ENCODE peak calls at places on chromosomes 16 and 17, in ten cellular contexts. One of them, this sample, is unnamed.

GRCh38 chr17:7419833-7420610 is at the start of gene SPEM1:
- DNase-seq in upper lobe of right lung: no peak
- DNase-seq in caudate nucleus: no peak
- DNase-seq in mucosa of descending colon: no peak
- DNase-seq in stimulated activated CD4-positive, alpha-beta T cell treated with anti-CD3 and anti-CD28 coated beads, Interleukin-15, amount 100 ng/mL, for 24 hours: no peak
- DNase-seq in CD8-positive, alpha-beta memory T cell: no peak
- DNase-seq in effector memory CD8-positive, alpha-beta T cell: no peak
- DNase-seq in MV-4-11: no peak
- DNase-seq in NCI-H1048: no peak
- DNase-seq in CD8-positive, alpha-beta T cell: no peak
- DNase-seq in this sample: no peak

GRCh38 chr17:32264140-32264799 is 1.4 kb upstream of the RHBDL3 start:
- DNase-seq in stimulated activated CD4-positive, alpha-beta T cell treated with anti-CD3 and anti-CD28 coated beads, Interleukin-15, amount 100 ng/mL, for 24 hours: no peak
- DNase-seq in mucosa of descending colon: no peak
- DNase-seq in MV-4-11: no peak
- DNase-seq in caudate nucleus: no peak
- DNase-seq in upper lobe of right lung: no peak
- DNase-seq in CD8-positive, alpha-beta T cell: no peak
- DNase-seq in NCI-H1048: no peak
- DNase-seq in effector memory CD8-positive, alpha-beta T cell: no peak
- DNase-seq in CD8-positive, alpha-beta memory T cell: no peak
- DNase-seq in this sample: no peak

GRCh38 chr16:17287401-17287800 is 183.4 kb downstream of the XYLT1 start:
- DNase-seq in NCI-H1048: no peak
- DNase-seq in CD8-positive, alpha-beta T cell: no peak
- DNase-seq in upper lobe of right lung: no peak
- DNase-seq in stimulated activated CD4-positive, alpha-beta T cell treated with anti-CD3 and anti-CD28 coated beads, Interleukin-15, amount 100 ng/mL, for 24 hours: no peak
- DNase-seq in MV-4-11: no peak
- DNase-seq in CD8-positive, alpha-beta memory T cell: no peak
- DNase-seq in caudate nucleus: no peak
- DNase-seq in effector memory CD8-positive, alpha-beta T cell: no peak
- DNase-seq in mucosa of descending colon: no peak
- DNase-seq in this sample: no peak

GRCh38 chr17:10792156-10792555 is 11.7 kb downstream of the TMEM238L start:
- DNase-seq in stimulated activated CD4-positive, alpha-beta T cell treated with anti-CD3 and anti-CD28 coated beads, Interleukin-15, amount 100 ng/mL, for 24 hours: peak
- DNase-seq in caudate nucleus: no peak
- DNase-seq in upper lobe of right lung: no peak
- DNase-seq in CD8-positive, alpha-beta memory T cell: no peak
- DNase-seq in MV-4-11: peak
- DNase-seq in NCI-H1048: no peak
- DNase-seq in mucosa of descending colon: no peak
- DNase-seq in effector memory CD8-positive, alpha-beta T cell: no peak
- DNase-seq in CD8-positive, alpha-beta T cell: no peak
- DNase-seq in this sample: no peak

GRCh38 chr16:9843424-9844013 is 338.7 kb downstream of the GRIN2A start:
- DNase-seq in MV-4-11: no peak
- DNase-seq in CD8-positive, alpha-beta T cell: no peak
- DNase-seq in caudate nucleus: no peak
- DNase-seq in stimulated activated CD4-positive, alpha-beta T cell treated with anti-CD3 and anti-CD28 coated beads, Interleukin-15, amount 100 ng/mL, for 24 hours: no peak
- DNase-seq in CD8-positive, alpha-beta memory T cell: no peak
- DNase-seq in effector memory CD8-positive, alpha-beta T cell: no peak
- DNase-seq in NCI-H1048: no peak
- DNase-seq in mucosa of descending colon: no peak
- DNase-seq in upper lobe of right lung: no peak
- DNase-seq in this sample: no peak

GRCh38 chr16:53097190-53097589 is 42.4 kb downstream of the CHD9 start:
- DNase-seq in mucosa of descending colon: no peak
- DNase-seq in effector memory CD8-positive, alpha-beta T cell: no peak
- DNase-seq in CD8-positive, alpha-beta memory T cell: no peak
- DNase-seq in caudate nucleus: no peak
- DNase-seq in stimulated activated CD4-positive, alpha-beta T cell treated with anti-CD3 and anti-CD28 coated beads, Interleukin-15, amount 100 ng/mL, for 24 hours: no peak
- DNase-seq in MV-4-11: no peak
- DNase-seq in NCI-H1048: no peak
- DNase-seq in CD8-positive, alpha-beta T cell: no peak
- DNase-seq in upper lobe of right lung: no peak
- DNase-seq in this sample: no peak

GRCh38 chr16:89143911-89144675 is 27.5 kb upstream of the CDH15 start:
- DNase-seq in stimulated activated CD4-positive, alpha-beta T cell treated with anti-CD3 and anti-CD28 coated beads, Interleukin-15, amount 100 ng/mL, for 24 hours: no peak
- DNase-seq in upper lobe of right lung: peak
- DNase-seq in CD8-positive, alpha-beta T cell: no peak
- DNase-seq in effector memory CD8-positive, alpha-beta T cell: no peak
- DNase-seq in CD8-positive, alpha-beta memory T cell: no peak
- DNase-seq in caudate nucleus: no peak
- DNase-seq in mucosa of descending colon: no peak
- DNase-seq in NCI-H1048: no peak
- DNase-seq in MV-4-11: no peak
- DNase-seq in this sample: no peak

GRCh38 chr16:10280262-10281170 is 98.3 kb upstream of the GRIN2A start:
- DNase-seq in stimulated activated CD4-positive, alpha-beta T cell treated with anti-CD3 and anti-CD28 coated beads, Interleukin-15, amount 100 ng/mL, for 24 hours: no peak
- DNase-seq in upper lobe of right lung: no peak
- DNase-seq in MV-4-11: no peak
- DNase-seq in mucosa of descending colon: no peak
- DNase-seq in NCI-H1048: no peak
- DNase-seq in CD8-positive, alpha-beta T cell: no peak
- DNase-seq in effector memory CD8-positive, alpha-beta T cell: no peak
- DNase-seq in caudate nucleus: no peak
- DNase-seq in CD8-positive, alpha-beta memory T cell: no peak
- DNase-seq in this sample: no peak

GRCh38 chr17:245611-246010 is 64.2 kb upstream of the DOC2B start:
- DNase-seq in caudate nucleus: no peak
- DNase-seq in NCI-H1048: no peak
- DNase-seq in CD8-positive, alpha-beta memory T cell: no peak
- DNase-seq in mucosa of descending colon: no peak
- DNase-seq in upper lobe of right lung: peak
- DNase-seq in CD8-positive, alpha-beta T cell: no peak
- DNase-seq in stimulated activated CD4-positive, alpha-beta T cell treated with anti-CD3 and anti-CD28 coated beads, Interleukin-15, amount 100 ng/mL, for 24 hours: no peak
- DNase-seq in MV-4-11: no peak
- DNase-seq in effector memory CD8-positive, alpha-beta T cell: no peak
- DNase-seq in this sample: no peak

GRCh38 chr17:57480438-57481196 is 224.3 kb downstream of the MSI2 start:
- DNase-seq in CD8-positive, alpha-beta memory T cell: no peak
- DNase-seq in stimulated activated CD4-positive, alpha-beta T cell treated with anti-CD3 and anti-CD28 coated beads, Interleukin-15, amount 100 ng/mL, for 24 hours: no peak
- DNase-seq in NCI-H1048: no peak
- DNase-seq in upper lobe of right lung: no peak
- DNase-seq in MV-4-11: no peak
- DNase-seq in caudate nucleus: no peak
- DNase-seq in CD8-positive, alpha-beta T cell: no peak
- DNase-seq in mucosa of descending colon: no peak
- DNase-seq in effector memory CD8-positive, alpha-beta T cell: no peak
- DNase-seq in this sample: no peak

GRCh38 chr16:65318138-65318537 is 196.3 kb upstream of the CDH11 start:
- DNase-seq in mucosa of descending colon: no peak
- DNase-seq in CD8-positive, alpha-beta memory T cell: no peak
- DNase-seq in upper lobe of right lung: no peak
- DNase-seq in MV-4-11: no peak
- DNase-seq in caudate nucleus: no peak
- DNase-seq in NCI-H1048: no peak
- DNase-seq in CD8-positive, alpha-beta T cell: no peak
- DNase-seq in effector memory CD8-positive, alpha-beta T cell: no peak
- DNase-seq in stimulated activated CD4-positive, alpha-beta T cell treated with anti-CD3 and anti-CD28 coated beads, Interleukin-15, amount 100 ng/mL, for 24 hours: no peak
- DNase-seq in this sample: no peak

GRCh38 chr17:3003401-3004149 is 59.8 kb downstream of the OR1D5 start:
- DNase-seq in stimulated activated CD4-positive, alpha-beta T cell treated with anti-CD3 and anti-CD28 coated beads, Interleukin-15, amount 100 ng/mL, for 24 hours: no peak
- DNase-seq in MV-4-11: peak
- DNase-seq in CD8-positive, alpha-beta T cell: no peak
- DNase-seq in NCI-H1048: no peak
- DNase-seq in effector memory CD8-positive, alpha-beta T cell: no peak
- DNase-seq in mucosa of descending colon: peak
- DNase-seq in caudate nucleus: no peak
- DNase-seq in upper lobe of right lung: peak
- DNase-seq in CD8-positive, alpha-beta memory T cell: no peak
- DNase-seq in this sample: no peak

GRCh38 chr17:65389956-65390355 is 171.5 kb downstream of the AXIN2 start:
- DNase-seq in stimulated activated CD4-positive, alpha-beta T cell treated with anti-CD3 and anti-CD28 coated beads, Interleukin-15, amount 100 ng/mL, for 24 hours: no peak
- DNase-seq in NCI-H1048: no peak
- DNase-seq in mucosa of descending colon: no peak
- DNase-seq in upper lobe of right lung: no peak
- DNase-seq in caudate nucleus: no peak
- DNase-seq in CD8-positive, alpha-beta memory T cell: no peak
- DNase-seq in CD8-positive, alpha-beta T cell: no peak
- DNase-seq in MV-4-11: no peak
- DNase-seq in effector memory CD8-positive, alpha-beta T cell: no peak
- DNase-seq in this sample: no peak

GRCh38 chr17:82477934-82478333 is 19.4 kb downstream of the NARF start:
- DNase-seq in CD8-positive, alpha-beta memory T cell: no peak
- DNase-seq in stimulated activated CD4-positive, alpha-beta T cell treated with anti-CD3 and anti-CD28 coated beads, Interleukin-15, amount 100 ng/mL, for 24 hours: no peak
- DNase-seq in CD8-positive, alpha-beta T cell: no peak
- DNase-seq in NCI-H1048: no peak
- DNase-seq in caudate nucleus: no peak
- DNase-seq in effector memory CD8-positive, alpha-beta T cell: no peak
- DNase-seq in mucosa of descending colon: no peak
- DNase-seq in MV-4-11: peak
- DNase-seq in upper lobe of right lung: no peak
- DNase-seq in this sample: no peak

GRCh38 chr17:35537569-35538209 is at the start of gene SLFN12L:
- DNase-seq in upper lobe of right lung: no peak
- DNase-seq in effector memory CD8-positive, alpha-beta T cell: no peak
- DNase-seq in CD8-positive, alpha-beta memory T cell: no peak
- DNase-seq in stimulated activated CD4-positive, alpha-beta T cell treated with anti-CD3 and anti-CD28 coated beads, Interleukin-15, amount 100 ng/mL, for 24 hours: no peak
- DNase-seq in mucosa of descending colon: no peak
- DNase-seq in MV-4-11: peak
- DNase-seq in NCI-H1048: no peak
- DNase-seq in caudate nucleus: no peak
- DNase-seq in CD8-positive, alpha-beta T cell: no peak
- DNase-seq in this sample: no peak

GRCh38 chr17:62703776-62704380 is 76.4 kb downstream of the MRC2 start:
- DNase-seq in CD8-positive, alpha-beta T cell: peak
- DNase-seq in stimulated activated CD4-positive, alpha-beta T cell treated with anti-CD3 and anti-CD28 coated beads, Interleukin-15, amount 100 ng/mL, for 24 hours: peak
- DNase-seq in upper lobe of right lung: peak
- DNase-seq in caudate nucleus: peak
- DNase-seq in MV-4-11: peak
- DNase-seq in mucosa of descending colon: peak
- DNase-seq in effector memory CD8-positive, alpha-beta T cell: peak
- DNase-seq in CD8-positive, alpha-beta memory T cell: peak
- DNase-seq in NCI-H1048: peak
- DNase-seq in this sample: peak

GRCh38 chr17:43328650-43329049 is 70.1 kb upstream of the ARL4D start:
- DNase-seq in effector memory CD8-positive, alpha-beta T cell: no peak
- DNase-seq in CD8-positive, alpha-beta T cell: no peak
- DNase-seq in MV-4-11: no peak
- DNase-seq in NCI-H1048: no peak
- DNase-seq in mucosa of descending colon: no peak
- DNase-seq in CD8-positive, alpha-beta memory T cell: no peak
- DNase-seq in upper lobe of right lung: no peak
- DNase-seq in caudate nucleus: no peak
- DNase-seq in stimulated activated CD4-positive, alpha-beta T cell treated with anti-CD3 and anti-CD28 coated beads, Interleukin-15, amount 100 ng/mL, for 24 hours: no peak
- DNase-seq in this sample: no peak

GRCh38 chr16:25192096-25192495 is 24.7 kb upstream of the AQP8 start:
- DNase-seq in effector memory CD8-positive, alpha-beta T cell: no peak
- DNase-seq in upper lobe of right lung: no peak
- DNase-seq in MV-4-11: no peak
- DNase-seq in mucosa of descending colon: no peak
- DNase-seq in CD8-positive, alpha-beta memory T cell: no peak
- DNase-seq in caudate nucleus: no peak
- DNase-seq in stimulated activated CD4-positive, alpha-beta T cell treated with anti-CD3 and anti-CD28 coated beads, Interleukin-15, amount 100 ng/mL, for 24 hours: no peak
- DNase-seq in NCI-H1048: no peak
- DNase-seq in CD8-positive, alpha-beta T cell: no peak
- DNase-seq in this sample: no peak

GRCh38 chr16:4947722-4948503 is 10.2 kb upstream of the SEC14L5 start:
- DNase-seq in caudate nucleus: no peak
- DNase-seq in stimulated activated CD4-positive, alpha-beta T cell treated with anti-CD3 and anti-CD28 coated beads, Interleukin-15, amount 100 ng/mL, for 24 hours: no peak
- DNase-seq in effector memory CD8-positive, alpha-beta T cell: no peak
- DNase-seq in mucosa of descending colon: no peak
- DNase-seq in upper lobe of right lung: no peak
- DNase-seq in CD8-positive, alpha-beta T cell: no peak
- DNase-seq in CD8-positive, alpha-beta memory T cell: no peak
- DNase-seq in NCI-H1048: no peak
- DNase-seq in MV-4-11: peak
- DNase-seq in this sample: no peak

GRCh38 chr17:50288306-50288705 is 14.0 kb downstream of the TMEM92 start:
- DNase-seq in stimulated activated CD4-positive, alpha-beta T cell treated with anti-CD3 and anti-CD28 coated beads, Interleukin-15, amount 100 ng/mL, for 24 hours: no peak
- DNase-seq in caudate nucleus: no peak
- DNase-seq in upper lobe of right lung: no peak
- DNase-seq in mucosa of descending colon: no peak
- DNase-seq in CD8-positive, alpha-beta memory T cell: no peak
- DNase-seq in CD8-positive, alpha-beta T cell: no peak
- DNase-seq in NCI-H1048: no peak
- DNase-seq in MV-4-11: no peak
- DNase-seq in effector memory CD8-positive, alpha-beta T cell: no peak
- DNase-seq in this sample: no peak

GRCh38 chr17:5115673-5116651 is at the start of gene USP6:
- DNase-seq in CD8-positive, alpha-beta T cell: no peak
- DNase-seq in stimulated activated CD4-positive, alpha-beta T cell treated with anti-CD3 and anti-CD28 coated beads, Interleukin-15, amount 100 ng/mL, for 24 hours: peak
- DNase-seq in MV-4-11: no peak
- DNase-seq in mucosa of descending colon: no peak
- DNase-seq in caudate nucleus: no peak
- DNase-seq in CD8-positive, alpha-beta memory T cell: no peak
- DNase-seq in NCI-H1048: no peak
- DNase-seq in effector memory CD8-positive, alpha-beta T cell: no peak
- DNase-seq in upper lobe of right lung: peak
- DNase-seq in this sample: peak

GRCh38 chr16:20301840-20302239 is 25.5 kb downstream of the GP2 start:
- DNase-seq in NCI-H1048: no peak
- DNase-seq in CD8-positive, alpha-beta T cell: no peak
- DNase-seq in stimulated activated CD4-positive, alpha-beta T cell treated with anti-CD3 and anti-CD28 coated beads, Interleukin-15, amount 100 ng/mL, for 24 hours: no peak
- DNase-seq in upper lobe of right lung: no peak
- DNase-seq in mucosa of descending colon: no peak
- DNase-seq in caudate nucleus: no peak
- DNase-seq in CD8-positive, alpha-beta memory T cell: no peak
- DNase-seq in MV-4-11: no peak
- DNase-seq in effector memory CD8-positive, alpha-beta T cell: no peak
- DNase-seq in this sample: no peak

GRCh38 chr16:14354561-14355351 is 275.3 kb downstream of the PARN start:
- DNase-seq in CD8-positive, alpha-beta memory T cell: no peak
- DNase-seq in NCI-H1048: no peak
- DNase-seq in effector memory CD8-positive, alpha-beta T cell: peak
- DNase-seq in mucosa of descending colon: peak
- DNase-seq in MV-4-11: peak
- DNase-seq in stimulated activated CD4-positive, alpha-beta T cell treated with anti-CD3 and anti-CD28 coated beads, Interleukin-15, amount 100 ng/mL, for 24 hours: peak
- DNase-seq in upper lobe of right lung: no peak
- DNase-seq in caudate nucleus: no peak
- DNase-seq in CD8-positive, alpha-beta T cell: no peak
- DNase-seq in this sample: peak

GRCh38 chr17:13939222-13939621 is 130.1 kb upstream of the COX10 start:
- DNase-seq in NCI-H1048: no peak
- DNase-seq in stimulated activated CD4-positive, alpha-beta T cell treated with anti-CD3 and anti-CD28 coated beads, Interleukin-15, amount 100 ng/mL, for 24 hours: no peak
- DNase-seq in MV-4-11: no peak
- DNase-seq in CD8-positive, alpha-beta memory T cell: no peak
- DNase-seq in caudate nucleus: no peak
- DNase-seq in mucosa of descending colon: no peak
- DNase-seq in CD8-positive, alpha-beta T cell: no peak
- DNase-seq in upper lobe of right lung: no peak
- DNase-seq in effector memory CD8-positive, alpha-beta T cell: no peak
- DNase-seq in this sample: no peak

GRCh38 chr17:740240-741055 is 8.1 kb downstream of the TLCD3A start:
- DNase-seq in stimulated activated CD4-positive, alpha-beta T cell treated with anti-CD3 and anti-CD28 coated beads, Interleukin-15, amount 100 ng/mL, for 24 hours: peak
- DNase-seq in caudate nucleus: no peak
- DNase-seq in mucosa of descending colon: no peak
- DNase-seq in upper lobe of right lung: no peak
- DNase-seq in effector memory CD8-positive, alpha-beta T cell: no peak
- DNase-seq in MV-4-11: peak
- DNase-seq in CD8-positive, alpha-beta memory T cell: no peak
- DNase-seq in CD8-positive, alpha-beta T cell: no peak
- DNase-seq in NCI-H1048: no peak
- DNase-seq in this sample: no peak

GRCh38 chr16:50153648-50154368 is 702 bp downstream of the TENT4B start:
- DNase-seq in mucosa of descending colon: peak
- DNase-seq in CD8-positive, alpha-beta T cell: no peak
- DNase-seq in upper lobe of right lung: peak
- DNase-seq in effector memory CD8-positive, alpha-beta T cell: no peak
- DNase-seq in stimulated activated CD4-positive, alpha-beta T cell treated with anti-CD3 and anti-CD28 coated beads, Interleukin-15, amount 100 ng/mL, for 24 hours: peak
- DNase-seq in MV-4-11: peak
- DNase-seq in NCI-H1048: no peak
- DNase-seq in caudate nucleus: no peak
- DNase-seq in CD8-positive, alpha-beta memory T cell: no peak
- DNase-seq in this sample: no peak

GRCh38 chr17:78358538-78359215 is 1.2 kb downstream of the SOCS3 start:
- DNase-seq in CD8-positive, alpha-beta T cell: peak
- DNase-seq in NCI-H1048: no peak
- DNase-seq in CD8-positive, alpha-beta memory T cell: no peak
- DNase-seq in MV-4-11: no peak
- DNase-seq in effector memory CD8-positive, alpha-beta T cell: no peak
- DNase-seq in upper lobe of right lung: no peak
- DNase-seq in mucosa of descending colon: peak
- DNase-seq in stimulated activated CD4-positive, alpha-beta T cell treated with anti-CD3 and anti-CD28 coated beads, Interleukin-15, amount 100 ng/mL, for 24 hours: peak
- DNase-seq in caudate nucleus: no peak
- DNase-seq in this sample: peak

GRCh38 chr17:44547625-44548297 is 9.5 kb upstream of the FZD2 start:
- DNase-seq in CD8-positive, alpha-beta T cell: no peak
- DNase-seq in NCI-H1048: no peak
- DNase-seq in CD8-positive, alpha-beta memory T cell: no peak
- DNase-seq in MV-4-11: peak
- DNase-seq in effector memory CD8-positive, alpha-beta T cell: no peak
- DNase-seq in mucosa of descending colon: no peak
- DNase-seq in upper lobe of right lung: no peak
- DNase-seq in stimulated activated CD4-positive, alpha-beta T cell treated with anti-CD3 and anti-CD28 coated beads, Interleukin-15, amount 100 ng/mL, for 24 hours: no peak
- DNase-seq in caudate nucleus: no peak
- DNase-seq in this sample: no peak